ENCODE peak calls at places on chromosomes 16 and 17, in ten cellular contexts. B is right atrium auricular region; A is CD8-positive, alpha-beta T cell; P is fibroblast of lung; N is AG04450; H is HL-60; Z is mucosa of descending colon; O is cardiac fibroblast; U is breast epithelium; F is lower lobe of right lung. V is an unnamed sample.

GRCh38 chr17:30405161-30405560 is 26.4 kb downstream of the CPD start:
- DNase-seq in B (no peak), A (no peak), P (no peak), N (no peak), H (no peak), Z (no peak), O (no peak), U (no peak), F (no peak), V (no peak)

GRCh38 chr16:51290410-51290809 is 139.3 kb upstream of the SALL1 start:
- DNase-seq in B (no peak), A (no peak), P (no peak), N (no peak), H (no peak), Z (no peak), O (no peak), U (no peak), F (no peak), V (no peak)

GRCh38 chr16:87826798-87827587 is 42.3 kb downstream of the SLC7A5 start:
- DNase-seq in B (no peak), A (no peak), P (no peak), N (no peak), H (no peak), Z (no peak), O (no peak), U (no peak), F (no peak), V (no peak)

GRCh38 chr17:1244606-1245012 is 25.6 kb upstream of the BHLHA9 start:
- DNase-seq in B (no peak), A (no peak), P (no peak), N (no peak), H (no peak), Z (no peak), O (no peak), U (no peak), F (no peak), V (no peak)

GRCh38 chr16:12500771-12501170 is 302.9 kb downstream of the CPPED1 start:
- DNase-seq in B (no peak), A (no peak), P (no peak), N (no peak), H (peak), Z (peak), O (no peak), U (no peak), F (peak), V (no peak)

GRCh38 chr16:10995555-10995954 is 51.2 kb downstream of the CLEC16A start:
- DNase-seq in B (no peak), A (no peak), P (no peak), N (no peak), H (no peak), Z (no peak), O (no peak), U (no peak), F (no peak), V (no peak)

GRCh38 chr17:16286947-16287562 is 66.2 kb downstream of the CENPV start:
- DNase-seq in B (no peak), A (no peak), P (no peak), N (no peak), H (no peak), Z (peak), O (peak), U (no peak), F (no peak), V (no peak)

GRCh38 chr16:85028638-85029412 is 1.2 kb downstream of the KIAA0513 start:
- DNase-seq in B (no peak), A (peak), P (peak), N (no peak), H (no peak), Z (peak), O (peak), U (peak), F (no peak), V (no peak)

GRCh38 chr16:82888616-82889015 is 261.8 kb downstream of the CDH13 start:
- DNase-seq in B (no peak), A (no peak), P (peak), N (peak), H (no peak), Z (no peak), O (no peak), U (no peak), F (no peak), V (no peak)

GRCh38 chr16:85227924-85228462 is 115.7 kb upstream of the CIBAR2 start:
- DNase-seq in B (no peak), A (no peak), P (peak), N (no peak), H (no peak), Z (no peak), O (peak), U (no peak), F (no peak), V (no peak)

GRCh38 chr17:59491353-59492090 is 73.9 kb upstream of the DHX40 start:
- DNase-seq in B (no peak), A (no peak), P (no peak), N (no peak), H (no peak), Z (no peak), O (no peak), U (no peak), F (no peak), V (no peak)

GRCh38 chr17:33169580-33170285 is 123.4 kb downstream of the ASIC2 start:
- DNase-seq in B (no peak), A (no peak), P (peak), N (no peak), H (no peak), Z (no peak), O (peak), U (no peak), F (no peak), V (no peak)

GRCh38 chr17:60554377-60554788 is 28.3 kb upstream of the APPBP2 start:
- DNase-seq in B (no peak), A (no peak), P (peak), N (peak), H (no peak), Z (no peak), O (peak), U (no peak), F (peak), V (no peak)

GRCh38 chr17:80109066-80109618 is 7.8 kb downstream of the GAA start:
- DNase-seq in B (no peak), A (no peak), P (no peak), N (no peak), H (no peak), Z (no peak), O (no peak), U (no peak), F (no peak), V (no peak)

GRCh38 chr16:64158941-64159588 is 962.8 kb downstream of the CDH11 start:
- DNase-seq in B (no peak), A (no peak), P (no peak), N (no peak), H (no peak), Z (no peak), O (no peak), U (no peak), F (no peak), V (no peak)

GRCh38 chr16:89565256-89565505 is 4.7 kb downstream of the RPL13 start:
- DNase-seq in B (no peak), A (no peak), P (no peak), N (no peak), H (no peak), Z (no peak), O (no peak), U (no peak), F (no peak), V (no peak)

GRCh38 chr17:82752371-82753200 is 721 bp downstream of the TBCD start:
- DNase-seq in B (no peak), A (no peak), P (no peak), N (no peak), H (no peak), Z (peak), O (peak), U (no peak), F (peak), V (no peak)

GRCh38 chr17:43530303-43531081 is 15.6 kb downstream of the ETV4 start:
- DNase-seq in B (peak), A (no peak), P (peak), N (peak), H (no peak), Z (peak), O (peak), U (peak), F (peak), V (no peak)

GRCh38 chr16:80610489-80611156 is 69.8 kb downstream of the DYNLRB2 start:
- DNase-seq in B (no peak), A (no peak), P (no peak), N (no peak), H (no peak), Z (no peak), O (no peak), U (peak), F (no peak), V (no peak)

DNA sequence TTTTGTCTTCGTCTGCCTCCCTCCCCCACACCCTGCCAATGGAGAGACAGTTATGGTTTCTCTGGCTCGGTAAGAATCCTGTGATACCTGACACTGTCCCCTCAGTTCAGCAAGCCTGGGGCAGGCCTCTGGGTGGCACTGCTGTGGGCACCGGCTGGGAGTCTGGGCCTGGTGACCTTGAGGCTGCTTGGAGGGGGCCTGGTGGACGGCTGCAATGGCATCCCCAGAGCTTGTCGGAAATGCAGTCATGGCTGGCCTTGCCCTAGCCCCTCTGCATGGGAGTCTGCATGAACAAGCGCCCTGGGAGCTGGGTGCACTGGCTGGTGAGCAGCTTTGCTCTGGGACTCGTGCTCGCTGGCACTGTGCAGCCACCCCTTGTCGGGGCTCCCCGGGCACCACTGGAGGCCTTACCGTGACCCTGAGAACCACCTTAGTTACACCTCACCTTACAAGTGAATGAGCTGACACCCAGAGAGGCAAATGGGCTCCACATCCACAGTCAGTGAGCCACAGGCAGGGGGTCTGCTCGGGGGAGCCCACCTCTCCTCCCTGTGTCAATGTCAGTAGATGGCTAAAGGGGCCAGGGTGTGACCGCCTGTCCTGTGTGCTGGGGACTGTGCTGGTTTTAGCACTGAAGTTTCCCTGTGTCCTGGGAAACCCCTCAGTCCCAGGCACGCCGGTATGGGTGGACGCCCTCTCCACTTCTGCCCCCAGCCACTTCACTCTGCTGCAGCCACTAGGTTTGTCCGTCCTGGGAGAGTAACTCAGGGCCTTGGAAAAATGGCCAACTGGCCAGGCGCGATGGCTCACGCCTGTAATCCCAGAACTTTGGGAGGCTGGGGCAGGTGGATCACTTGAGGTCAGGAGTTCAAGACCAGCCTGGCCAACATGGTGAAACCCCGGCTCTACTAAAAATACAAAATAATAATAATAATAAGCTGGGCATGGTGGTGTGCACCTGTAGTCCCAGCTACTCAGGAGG is 1.4 kb downstream of the LGALS3BP start:
- DNase-seq in B (no peak), A (no peak), P (no peak), N (no peak), H (no peak), Z (peak), O (no peak), U (no peak), F (no peak), V (no peak)
- TF ChIP-seq CTCF in B (no peak), A (no peak), P (no peak), N (no peak), H (no peak), Z (no peak), O (no peak), U (no peak), F (no peak), V (no peak)

GRCh38 chr16:24988593-24989338 is 26.4 kb downstream of the ARHGAP17 start:
- DNase-seq in B (peak), A (no peak), P (peak), N (no peak), H (no peak), Z (peak), O (peak), U (no peak), F (no peak), V (peak)

GRCh38 chr16:24984101-24984500 is 31.1 kb downstream of the ARHGAP17 start:
- DNase-seq in B (no peak), A (no peak), P (no peak), N (no peak), H (no peak), Z (no peak), O (no peak), U (no peak), F (no peak), V (no peak)

GRCh38 chr16:24988137-24988535 is 27.0 kb downstream of the ARHGAP17 start:
- DNase-seq in B (no peak), A (no peak), P (no peak), N (no peak), H (no peak), Z (no peak), O (peak), U (no peak), F (no peak), V (no peak)

GRCh38 chr16:24984903-24985675 is 30.1 kb downstream of the ARHGAP17 start:
- DNase-seq in B (no peak), A (no peak), P (no peak), N (no peak), H (no peak), Z (no peak), O (no peak), U (no peak), F (no peak), V (no peak)

DNA sequence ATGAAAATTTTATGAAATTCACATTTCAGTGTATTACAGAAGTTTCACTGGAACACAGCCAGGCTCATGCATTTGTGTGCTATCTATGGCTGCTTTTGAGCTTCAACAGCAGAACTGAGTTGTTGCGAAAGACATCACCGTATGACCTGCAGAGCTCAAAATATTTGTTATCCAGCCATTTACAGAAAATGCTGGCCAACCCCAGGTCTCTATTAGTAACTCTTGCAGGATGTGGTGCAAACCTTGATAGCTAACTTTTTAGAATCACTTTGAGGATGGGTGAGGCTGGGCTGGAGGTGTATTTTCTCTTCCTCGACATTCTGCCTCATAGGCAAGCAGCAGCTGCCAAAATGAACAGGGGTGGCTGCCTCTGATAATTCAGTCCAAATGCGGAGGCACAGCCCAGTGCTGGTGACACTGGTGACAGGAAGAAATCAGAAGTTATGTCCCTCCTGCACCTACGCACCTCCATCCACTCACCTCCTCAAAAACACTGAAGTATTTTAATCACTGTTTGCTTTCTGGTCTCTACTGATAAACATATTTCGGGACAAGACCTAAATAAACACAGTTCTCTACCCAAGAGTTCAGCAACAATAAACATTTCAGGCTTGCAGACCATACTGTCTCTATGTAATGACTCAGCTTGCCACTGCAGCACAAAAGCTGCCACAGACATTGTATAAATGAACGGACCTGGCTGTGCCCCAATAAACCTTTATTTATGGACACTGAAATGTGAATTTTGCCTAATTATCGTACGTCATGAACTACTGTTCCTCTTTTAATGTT is 28.5 kb downstream of the ARHGAP17 start:
- DNase-seq in B (no peak), A (no peak), P (peak), N (no peak), H (peak), Z (no peak), O (peak), U (no peak), F (no peak), V (peak)
- H3K4me3 ChIP-seq in B (no peak), A (no peak), P (no peak), N (peak), H (no peak), Z (no peak), O (no peak), U (no peak), F (no peak), V (peak)

GRCh38 chr17:72430611-72431432 is 310.0 kb downstream of the SOX9 start:
- DNase-seq in B (no peak), A (no peak), P (no peak), N (no peak), H (no peak), Z (peak), O (no peak), U (no peak), F (no peak), V (no peak)
- TF ChIP-seq CTCF in B (no peak), A (no peak), P (peak), N (peak), H (no peak), Z (peak), O (peak), U (no peak), F (no peak), V (peak)

GRCh38 chr17:8965394-8966168 is at the start of gene PIK3R5:
- DNase-seq in B (no peak), A (peak), P (no peak), N (no peak), H (peak), Z (peak), O (no peak), U (no peak), F (peak), V (no peak)
- H3K4me3 ChIP-seq in B (peak), A (peak), P (no peak), N (no peak), H (peak), Z (peak), O (no peak), U (peak), F (peak), V (no peak)

GRCh38 chr16:8388684-8389083 is 201.6 kb downstream of the TMEM114 start:
- DNase-seq in B (no peak), A (no peak), P (no peak), N (no peak), H (no peak), Z (no peak), O (no peak), U (no peak), F (no peak), V (no peak)

GRCh38 chr16:8397223-8397622 is 193.1 kb downstream of the TMEM114 start:
- DNase-seq in B (no peak), A (no peak), P (no peak), N (no peak), H (no peak), Z (no peak), O (no peak), U (no peak), F (no peak), V (no peak)

GRCh38 chr16:8396463-8396862 is 193.8 kb downstream of the TMEM114 start:
- DNase-seq in B (no peak), A (no peak), P (no peak), N (no peak), H (no peak), Z (no peak), O (no peak), U (no peak), F (no peak), V (no peak)

GRCh38 chr16:8391219-8391757 is 199.0 kb downstream of the TMEM114 start:
- DNase-seq in B (no peak), A (no peak), P (no peak), N (no peak), H (no peak), Z (no peak), O (no peak), U (no peak), F (no peak), V (no peak)
- TF ChIP-seq CTCF in B (no peak), A (no peak), P (no peak), N (no peak), H (no peak), Z (no peak), O (no peak), U (no peak), F (no peak), V (no peak)

GRCh38 chr16:86503830-86504229 is 6.5 kb upstream of the FOXF1 start:
- DNase-seq in B (no peak), A (no peak), P (no peak), N (no peak), H (no peak), Z (no peak), O (no peak), U (no peak), F (no peak), V (no peak)

GRCh38 chr16:86505899-86506864 is 4.1 kb upstream of the FOXF1 start:
- DNase-seq in B (no peak), A (no peak), P (no peak), N (no peak), H (no peak), Z (no peak), O (no peak), U (no peak), F (no peak), V (no peak)

GRCh38 chr16:86504315-86505184 is 5.8 kb upstream of the FOXF1 start:
- DNase-seq in B (no peak), A (no peak), P (no peak), N (no peak), H (no peak), Z (no peak), O (no peak), U (no peak), F (no peak), V (no peak)

GRCh38 chr16:86507173-86508027 is 2.9 kb upstream of the FOXF1 start:
- DNase-seq in B (no peak), A (no peak), P (peak), N (no peak), H (no peak), Z (no peak), O (no peak), U (no peak), F (no peak), V (no peak)

DNA sequence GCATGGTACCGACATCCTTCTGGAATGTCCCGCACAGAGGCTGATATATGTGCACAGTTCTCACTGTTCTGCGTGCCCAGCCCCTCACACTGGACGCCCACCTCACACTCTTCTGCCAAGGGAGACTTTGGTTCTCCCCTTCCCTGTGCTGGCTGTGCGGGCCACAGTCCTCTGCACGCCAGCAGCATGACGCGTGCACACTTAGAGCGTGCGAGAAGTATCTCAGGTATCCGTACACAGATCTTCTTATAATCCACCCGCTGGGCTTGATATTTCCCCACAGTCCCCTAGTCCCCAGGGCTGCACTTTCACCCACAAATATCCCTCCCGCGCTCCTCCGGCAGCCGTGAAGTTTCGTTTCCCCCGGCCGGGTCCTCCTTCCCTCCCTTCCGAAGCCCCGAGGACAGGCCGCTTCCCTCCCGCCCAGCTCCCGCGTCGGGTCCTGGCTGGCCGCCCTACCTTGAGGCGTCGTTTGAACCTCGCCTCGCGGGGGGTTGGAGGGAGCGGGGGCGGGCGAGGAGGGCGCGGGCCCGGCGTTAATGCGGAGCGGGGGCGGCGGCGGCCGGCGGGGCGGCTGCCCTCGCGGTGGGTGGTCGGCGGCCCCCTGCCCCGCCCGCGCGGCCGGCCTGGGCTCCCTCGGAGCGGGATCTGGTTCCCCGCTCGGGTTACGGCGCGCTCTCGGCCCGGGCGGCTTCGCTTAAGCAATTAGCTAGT is 5.0 kb upstream of the FOXF1 start:
- DNase-seq in B (no peak), A (no peak), P (peak), N (no peak), H (no peak), Z (no peak), O (no peak), U (no peak), F (no peak), V (no peak)
- H3K4me3 ChIP-seq in B (no peak), A (no peak), P (peak), N (peak), H (no peak), Z (no peak), O (peak), U (no peak), F (peak), V (no peak)

GRCh38 chr17:73936908-73937627 is 266.4 kb upstream of the RPL38 start:
- DNase-seq in B (peak), A (no peak), P (no peak), N (no peak), H (no peak), Z (no peak), O (no peak), U (no peak), F (no peak), V (no peak)
- TF ChIP-seq CTCF in B (no peak), A (no peak), P (no peak), N (no peak), H (no peak), Z (no peak), O (no peak), U (no peak), F (no peak), V (no peak)

V was measured in LNCaP clone FGC.